ENCODE peak calls at places on chromosome 19, in five cellular contexts. W, C, O, M and V are unnamed samples.

GRCh38 chr19:19835560-19836038 is 14.0 kb upstream of the ZNF506 start:
- DNase-seq in C (no peak), M (no peak), O (no peak), W (no peak), V (peak)

GRCh38 chr19:35354898-35355297 is 3.4 kb upstream of the FFAR3 start:
- DNase-seq in C (no peak), M (no peak), O (no peak), W (no peak), V (no peak)

GRCh38 chr19:45421953-45422498 is 1.7 kb downstream of the ERCC1 start:
- DNase-seq in O (no peak), C (no peak), M (no peak), W (no peak), V (no peak)

GRCh38 chr19:2149980-2150793 is 1.2 kb downstream of the AP3D1 start:
- DNase-seq in W (peak), C (no peak), O (no peak), M (no peak), V (no peak)

GRCh38 chr19:13040232-13040915 is 45.1 kb downstream of the NFIX start:
- DNase-seq in C (no peak), W (no peak), O (no peak), M (no peak), V (no peak)

GRCh38 chr19:10828981-10829821 is 6.8 kb downstream of the TMED1 start:
- DNase-seq in C (no peak), O (no peak), W (peak), M (no peak), V (no peak)

GRCh38 chr19:37997911-37998344 is 90.9 kb downstream of the SIPA1L3 start:
- DNase-seq in W (peak), O (no peak), M (no peak), C (no peak), V (no peak)

GRCh38 chr19:7421941-7422744 is 66.7 kb downstream of the PEX11G start:
- DNase-seq in M (no peak), C (no peak), W (no peak), O (no peak), V (no peak)

GRCh38 chr19:30811397-30812098 is 439.4 kb downstream of the ZNF536 start:
- DNase-seq in O (no peak), C (no peak), W (no peak), M (no peak), V (no peak)

GRCh38 chr19:53467138-53467502 is 413 bp upstream of the ZNF813 start:
- DNase-seq in W (no peak), M (no peak), O (no peak), C (peak), V (no peak)

GRCh38 chr19:7831452-7831851 is 1.4 kb downstream of the EVI5L start:
- DNase-seq in M (no peak), O (no peak), W (peak), C (no peak), V (no peak)

GRCh38 chr19:621819-622218 is 11.5 kb downstream of the POLRMT start:
- DNase-seq in W (no peak), C (no peak), O (no peak), M (no peak), V (no peak)

GRCh38 chr19:1400281-1401137 is 833 bp downstream of the GAMT start:
- DNase-seq in C (peak), M (no peak), W (no peak), O (no peak), V (no peak)

GRCh38 chr19:16005925-16006324 is 57.1 kb downstream of the OR10H4 start:
- DNase-seq in O (no peak), W (no peak), C (no peak), M (no peak), V (no peak)

GRCh38 chr19:47168065-47168464 is 37.4 kb downstream of the SAE1 start:
- DNase-seq in C (no peak), W (no peak), M (no peak), O (no peak), V (no peak)

GRCh38 chr19:49327878-49328544 is 3.0 kb upstream of the SLC6A16 start:
- DNase-seq in W (peak), C (peak), M (no peak), O (peak), V (no peak)

GRCh38 chr19:51136333-51136732 is 5.8 kb upstream of the SIGLEC7 start:
- DNase-seq in W (no peak), O (no peak), C (no peak), M (no peak), V (no peak)

GRCh38 chr19:33819875-33820781 is 23.5 kb downstream of the KCTD15 start:
- DNase-seq in M (no peak), O (peak), C (peak), W (peak), V (peak)

GRCh38 chr19:6312018-6312417 is 21.4 kb downstream of the ACER1 start:
- DNase-seq in C (no peak), M (no peak), O (no peak), W (no peak), V (no peak)

GRCh38 chr19:57406516-57407123 is 4.3 kb upstream of the ZNF17 start:
- DNase-seq in C (peak), M (no peak), O (peak), W (peak), V (peak)

GRCh38 chr19:2722541-2723344 is 1.6 kb upstream of the DIRAS1 start:
- DNase-seq in W (peak), C (no peak), M (peak), O (no peak), V (no peak)

GRCh38 chr19:58367698-58368454 is 5.3 kb upstream of the ZNF497 start:
- DNase-seq in C (no peak), M (no peak), O (no peak), W (no peak), V (no peak)

GRCh38 chr19:30448386-30449130 is 76.4 kb downstream of the ZNF536 start:
- DNase-seq in M (no peak), O (no peak), C (no peak), W (no peak), V (no peak)

GRCh38 chr19:30046522-30046921 is 104.5 kb downstream of the URI1 start:
- DNase-seq in O (no peak), C (no peak), W (peak), M (no peak), V (no peak)

GRCh38 chr19:17406039-17406886 is 833 bp upstream of the BST2 start:
- DNase-seq in M (no peak), O (no peak), W (peak), C (no peak), V (peak)

GRCh38 chr19:17564783-17565182 is 9.3 kb downstream of the COLGALT1 start:
- DNase-seq in O (no peak), M (no peak), C (no peak), W (no peak), V (no peak)

GRCh38 chr19:15296353-15296752 is 36.0 kb downstream of the BRD4 start:
- DNase-seq in C (no peak), W (no peak), M (no peak), O (no peak), V (no peak)

GRCh38 chr19:6524326-6524725 is 6.5 kb upstream of the TNFSF9 start:
- DNase-seq in M (no peak), W (no peak), O (no peak), C (no peak), V (no peak)

GRCh38 chr19:30070970-30071632 is 129.1 kb downstream of the URI1 start:
- DNase-seq in W (no peak), O (no peak), M (no peak), C (no peak), V (no peak)

GRCh38 chr19:10899171-10899653 is 27.9 kb downstream of the CARM1 start:
- DNase-seq in C (no peak), M (no peak), O (no peak), W (no peak), V (peak)

GRCh38 chr19:6252066-6252465 is 27.7 kb downstream of the MLLT1 start:
- DNase-seq in C (no peak), W (no peak), O (no peak), M (no peak), V (no peak)

GRCh38 chr19:22945560-22945959 is 57.4 kb downstream of the ZNF728 start:
- DNase-seq in O (no peak), M (no peak), W (peak), C (no peak), V (peak)

GRCh38 chr19:48915757-48916156 is 15.6 kb downstream of the NUCB1 start:
- DNase-seq in C (no peak), O (no peak), M (no peak), W (no peak), V (no peak)

GRCh38 chr19:46384396-46384795 is 29.0 kb downstream of the CCDC8 start:
- DNase-seq in C (no peak), O (no peak), M (no peak), W (no peak), V (no peak)